ENCODE peak calls at places on chromosomes 11 and 22, in nine cellular contexts. One of them, this sample, is unnamed.
A peak's percentile ranks its signal among the peaks of the same experiment; 100 is the strongest.

GRCh38 chr11:3939651-3940190 is 84.3 kb downstream of the STIM1 start:
- DNase-seq in GM23248: peak; percentile 68
- DNase-seq in retinal pigment epithelial cell: no peak
- DNase-seq in A549: no peak
- DNase-seq in hepatocyte: no peak
- DNase-seq in thoracic aorta: no peak
- DNase-seq in aorta: no peak
- DNase-seq in SJCRH30: no peak
- DNase-seq in Peyer's patch: no peak
- DNase-seq in this sample: no peak

GRCh38 chr11:41872458-41872857 is 413.0 kb upstream of the LRRC4C start:
- DNase-seq in retinal pigment epithelial cell: no peak
- DNase-seq in thoracic aorta: no peak
- DNase-seq in Peyer's patch: no peak
- DNase-seq in SJCRH30: peak; percentile 11
- DNase-seq in aorta: no peak
- DNase-seq in A549: no peak
- DNase-seq in hepatocyte: no peak
- DNase-seq in GM23248: no peak
- DNase-seq in this sample: no peak

GRCh38 chr11:128619540-128620305 is 32.4 kb upstream of the ETS1 start:
- DNase-seq in GM23248: no peak
- DNase-seq in thoracic aorta: no peak
- DNase-seq in aorta: no peak
- DNase-seq in retinal pigment epithelial cell: no peak
- DNase-seq in hepatocyte: no peak
- DNase-seq in SJCRH30: no peak
- DNase-seq in Peyer's patch: no peak
- DNase-seq in A549: no peak
- DNase-seq in this sample: no peak

GRCh38 chr11:116694017-116694725 is 78.6 kb downstream of the BUD13 start:
- DNase-seq in aorta: no peak
- DNase-seq in thoracic aorta: no peak
- DNase-seq in retinal pigment epithelial cell: no peak
- DNase-seq in Peyer's patch: no peak
- DNase-seq in GM23248: no peak
- DNase-seq in A549: no peak
- DNase-seq in hepatocyte: no peak
- DNase-seq in SJCRH30: no peak
- DNase-seq in this sample: no peak

GRCh38 chr11:90134420-90135003 is at the start of gene NAALAD2:
- DNase-seq in SJCRH30: no peak
- DNase-seq in Peyer's patch: no peak
- DNase-seq in thoracic aorta: no peak
- DNase-seq in aorta: peak; percentile 51
- DNase-seq in retinal pigment epithelial cell: peak; percentile 15
- DNase-seq in GM23248: peak; percentile 66
- DNase-seq in A549: peak; percentile 5
- DNase-seq in hepatocyte: peak; percentile 88
- DNase-seq in this sample: peak; percentile 80

GRCh38 chr11:70755410-70756158 is 357.3 kb downstream of the CTTN start:
- DNase-seq in Peyer's patch: peak; percentile 24
- DNase-seq in GM23248: peak; percentile 80
- DNase-seq in aorta: peak; percentile 73
- DNase-seq in retinal pigment epithelial cell: peak; percentile 7
- DNase-seq in thoracic aorta: peak; percentile 4
- DNase-seq in hepatocyte: peak; percentile 86
- DNase-seq in A549: peak; percentile 75
- DNase-seq in SJCRH30: peak; percentile 73
- DNase-seq in this sample: peak; percentile 83

GRCh38 chr22:43526951-43527350 is 115.1 kb downstream of the MPPED1 start:
- DNase-seq in SJCRH30: no peak
- DNase-seq in hepatocyte: no peak
- DNase-seq in aorta: no peak
- DNase-seq in A549: no peak
- DNase-seq in GM23248: no peak
- DNase-seq in retinal pigment epithelial cell: no peak
- DNase-seq in Peyer's patch: no peak
- DNase-seq in thoracic aorta: no peak
- DNase-seq in this sample: no peak

GRCh38 chr11:65903068-65903481 is 2.9 kb upstream of the FOSL1 start:
- DNase-seq in thoracic aorta: no peak
- DNase-seq in aorta: no peak
- DNase-seq in hepatocyte: peak; percentile 69
- DNase-seq in SJCRH30: peak; percentile 69
- DNase-seq in Peyer's patch: no peak
- DNase-seq in GM23248: peak; percentile 95
- DNase-seq in A549: peak; percentile 90
- DNase-seq in retinal pigment epithelial cell: no peak
- DNase-seq in this sample: no peak

GRCh38 chr11:119405986-119406385 is 17.0 kb downstream of the THY1 start:
- DNase-seq in A549: no peak
- DNase-seq in hepatocyte: no peak
- DNase-seq in thoracic aorta: no peak
- DNase-seq in GM23248: peak; percentile 52
- DNase-seq in retinal pigment epithelial cell: no peak
- DNase-seq in Peyer's patch: no peak
- DNase-seq in aorta: no peak
- DNase-seq in SJCRH30: no peak
- DNase-seq in this sample: no peak

GRCh38 chr11:132080121-132080520 is 709.7 kb downstream of the NTM start:
- DNase-seq in A549: no peak
- DNase-seq in SJCRH30: no peak
- DNase-seq in thoracic aorta: no peak
- DNase-seq in GM23248: peak; percentile 54
- DNase-seq in Peyer's patch: no peak
- DNase-seq in aorta: no peak
- DNase-seq in hepatocyte: no peak
- DNase-seq in retinal pigment epithelial cell: no peak
- DNase-seq in this sample: no peak

GRCh38 chr11:124839051-124839971 is 25.9 kb upstream of the ROBO3 start:
- DNase-seq in SJCRH30: peak; percentile 28
- DNase-seq in aorta: no peak
- DNase-seq in Peyer's patch: no peak
- DNase-seq in thoracic aorta: no peak
- DNase-seq in hepatocyte: peak; percentile 23
- DNase-seq in retinal pigment epithelial cell: no peak
- DNase-seq in GM23248: peak; percentile 54
- DNase-seq in A549: no peak
- DNase-seq in this sample: peak; percentile 54

GRCh38 chr22:37278261-37278660 is 4.0 kb upstream of the CYTH4 start:
- DNase-seq in aorta: no peak
- DNase-seq in SJCRH30: no peak
- DNase-seq in hepatocyte: no peak
- DNase-seq in A549: no peak
- DNase-seq in GM23248: no peak
- DNase-seq in thoracic aorta: no peak
- DNase-seq in retinal pigment epithelial cell: no peak
- DNase-seq in Peyer's patch: no peak
- DNase-seq in this sample: no peak

GRCh38 chr11:66002648-66003225 is 434 bp downstream of the BANF1 start:
- DNase-seq in retinal pigment epithelial cell: no peak
- DNase-seq in hepatocyte: no peak
- DNase-seq in SJCRH30: peak; percentile 59
- DNase-seq in GM23248: peak; percentile 70
- DNase-seq in aorta: no peak
- DNase-seq in Peyer's patch: no peak
- DNase-seq in thoracic aorta: no peak
- DNase-seq in A549: peak; percentile 52
- DNase-seq in this sample: no peak

GRCh38 chr11:27158763-27159679 is 118.4 kb downstream of the BBOX1 start:
- DNase-seq in A549: peak; percentile 84
- DNase-seq in Peyer's patch: no peak
- DNase-seq in SJCRH30: peak; percentile 82
- DNase-seq in GM23248: peak; percentile 92
- DNase-seq in hepatocyte: peak; percentile 85
- DNase-seq in retinal pigment epithelial cell: peak; percentile 47
- DNase-seq in aorta: peak; percentile 52
- DNase-seq in thoracic aorta: peak; percentile 23
- DNase-seq in this sample: peak; percentile 67

GRCh38 chr11:20821046-20821445 is 151.7 kb downstream of the NELL1 start:
- DNase-seq in thoracic aorta: no peak
- DNase-seq in aorta: no peak
- DNase-seq in SJCRH30: no peak
- DNase-seq in GM23248: no peak
- DNase-seq in hepatocyte: no peak
- DNase-seq in retinal pigment epithelial cell: no peak
- DNase-seq in A549: no peak
- DNase-seq in Peyer's patch: no peak
- DNase-seq in this sample: no peak

GRCh38 chr11:127105578-127105977 is 105.0 kb upstream of the KIRREL3 start:
- DNase-seq in Peyer's patch: no peak
- DNase-seq in A549: no peak
- DNase-seq in retinal pigment epithelial cell: no peak
- DNase-seq in aorta: no peak
- DNase-seq in thoracic aorta: no peak
- DNase-seq in SJCRH30: no peak
- DNase-seq in hepatocyte: no peak
- DNase-seq in GM23248: no peak
- DNase-seq in this sample: no peak

DNA sequence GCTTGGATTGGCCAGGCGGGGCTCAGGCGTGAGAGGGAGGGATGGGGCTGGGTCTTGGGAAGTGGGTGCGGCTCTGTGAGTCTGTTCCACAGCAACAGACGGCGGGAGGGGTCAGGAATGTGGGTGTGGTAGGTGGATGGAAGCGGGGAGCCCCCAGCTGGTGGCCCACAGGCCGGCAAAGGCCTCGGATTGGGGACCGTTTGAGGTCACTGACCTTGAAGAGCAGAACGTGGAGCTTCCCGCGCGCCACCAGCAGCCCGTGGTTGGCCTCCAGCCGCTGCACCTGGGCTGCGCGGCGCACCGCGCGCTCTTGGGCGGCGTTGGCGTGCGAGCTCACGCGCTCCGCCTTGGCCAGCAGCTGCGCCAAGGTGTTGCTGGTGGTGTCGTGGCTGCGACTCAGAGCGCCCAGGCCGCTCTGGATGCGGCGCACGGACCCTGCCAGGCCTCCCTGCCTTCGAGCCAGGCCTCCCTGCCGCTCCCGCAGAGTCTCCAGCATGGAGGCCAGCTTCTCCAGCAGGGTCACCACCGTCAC is 356 bp downstream of the CAVIN3 start:
- DNase-seq in hepatocyte: peak; percentile 88
- DNase-seq in A549: peak; percentile 82
- DNase-seq in SJCRH30: no peak
- DNase-seq in Peyer's patch: peak; percentile 35
- DNase-seq in retinal pigment epithelial cell: no peak
- DNase-seq in aorta: peak; percentile 96
- DNase-seq in thoracic aorta: peak; percentile 86
- DNase-seq in GM23248: peak; percentile 99
- DNase-seq in this sample: no peak
- H3K4me3 ChIP-seq in hepatocyte: peak overlapping the region; percentile 12
- H3K4me3 ChIP-seq in A549: peak overlapping the region; percentile 54
- H3K4me3 ChIP-seq in SJCRH30: no peak overlapping the region
- H3K4me3 ChIP-seq in Peyer's patch: peak overlapping the region; percentile 59
- H3K4me3 ChIP-seq in retinal pigment epithelial cell: peak overlapping the region; percentile 47
- H3K4me3 ChIP-seq in aorta: peak overlapping the region; percentile 58
- H3K4me3 ChIP-seq in thoracic aorta: peak overlapping the region; percentile 89
- H3K4me3 ChIP-seq in GM23248: peak overlapping the region; percentile 89
- H3K4me3 ChIP-seq in this sample: no peak overlapping the region

GRCh38 chr11:94835571-94835970 is 67.4 kb downstream of the AMOTL1 start:
- DNase-seq in A549: no peak
- DNase-seq in thoracic aorta: no peak
- DNase-seq in hepatocyte: no peak
- DNase-seq in SJCRH30: no peak
- DNase-seq in aorta: no peak
- DNase-seq in Peyer's patch: no peak
- DNase-seq in GM23248: peak; percentile 59
- DNase-seq in retinal pigment epithelial cell: no peak
- DNase-seq in this sample: no peak
- H3K4me3 ChIP-seq in A549: no peak overlapping the region
- H3K4me3 ChIP-seq in thoracic aorta: no peak overlapping the region
- H3K4me3 ChIP-seq in hepatocyte: no peak overlapping the region
- H3K4me3 ChIP-seq in SJCRH30: no peak overlapping the region
- H3K4me3 ChIP-seq in aorta: no peak overlapping the region
- H3K4me3 ChIP-seq in Peyer's patch: no peak overlapping the region
- H3K4me3 ChIP-seq in GM23248: no peak overlapping the region
- H3K4me3 ChIP-seq in retinal pigment epithelial cell: no peak overlapping the region
- H3K4me3 ChIP-seq in this sample: no peak overlapping the region

DNA sequence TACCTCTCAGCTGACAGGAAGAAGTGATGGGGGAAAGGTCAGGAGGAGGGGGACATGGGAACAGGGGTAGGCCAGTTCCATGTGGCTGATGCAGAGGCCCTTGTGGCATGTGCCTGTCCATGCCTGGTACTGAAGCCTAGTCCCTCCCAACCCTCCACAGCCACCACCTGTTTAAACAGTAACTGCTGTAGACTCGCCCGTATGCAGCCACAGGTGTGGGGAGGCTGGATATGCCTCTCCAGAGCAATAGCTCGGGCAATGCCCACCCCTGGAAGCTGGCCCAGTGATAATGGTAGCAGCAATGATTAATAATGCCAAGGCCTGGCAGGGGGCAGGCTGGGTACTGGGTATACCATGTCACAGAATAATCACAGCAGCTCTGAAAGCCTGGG is 2.3 kb downstream of the SMTN start:
- DNase-seq in aorta: peak; percentile 54
- DNase-seq in A549: no peak
- DNase-seq in SJCRH30: no peak
- DNase-seq in thoracic aorta: no peak
- DNase-seq in hepatocyte: no peak
- DNase-seq in Peyer's patch: no peak
- DNase-seq in GM23248: no peak
- DNase-seq in retinal pigment epithelial cell: no peak
- DNase-seq in this sample: no peak
- H3K4me3 ChIP-seq in aorta: peak overlapping the region; percentile 89
- H3K4me3 ChIP-seq in A549: no peak overlapping the region
- H3K4me3 ChIP-seq in SJCRH30: no peak overlapping the region
- H3K4me3 ChIP-seq in thoracic aorta: peak overlapping the region; percentile 76
- H3K4me3 ChIP-seq in hepatocyte: no peak overlapping the region
- H3K4me3 ChIP-seq in Peyer's patch: peak overlapping the region; percentile 85
- H3K4me3 ChIP-seq in GM23248: peak overlapping the region; percentile 93
- H3K4me3 ChIP-seq in retinal pigment epithelial cell: no peak overlapping the region
- H3K4me3 ChIP-seq in this sample: peak overlapping the region; percentile 76

DNA sequence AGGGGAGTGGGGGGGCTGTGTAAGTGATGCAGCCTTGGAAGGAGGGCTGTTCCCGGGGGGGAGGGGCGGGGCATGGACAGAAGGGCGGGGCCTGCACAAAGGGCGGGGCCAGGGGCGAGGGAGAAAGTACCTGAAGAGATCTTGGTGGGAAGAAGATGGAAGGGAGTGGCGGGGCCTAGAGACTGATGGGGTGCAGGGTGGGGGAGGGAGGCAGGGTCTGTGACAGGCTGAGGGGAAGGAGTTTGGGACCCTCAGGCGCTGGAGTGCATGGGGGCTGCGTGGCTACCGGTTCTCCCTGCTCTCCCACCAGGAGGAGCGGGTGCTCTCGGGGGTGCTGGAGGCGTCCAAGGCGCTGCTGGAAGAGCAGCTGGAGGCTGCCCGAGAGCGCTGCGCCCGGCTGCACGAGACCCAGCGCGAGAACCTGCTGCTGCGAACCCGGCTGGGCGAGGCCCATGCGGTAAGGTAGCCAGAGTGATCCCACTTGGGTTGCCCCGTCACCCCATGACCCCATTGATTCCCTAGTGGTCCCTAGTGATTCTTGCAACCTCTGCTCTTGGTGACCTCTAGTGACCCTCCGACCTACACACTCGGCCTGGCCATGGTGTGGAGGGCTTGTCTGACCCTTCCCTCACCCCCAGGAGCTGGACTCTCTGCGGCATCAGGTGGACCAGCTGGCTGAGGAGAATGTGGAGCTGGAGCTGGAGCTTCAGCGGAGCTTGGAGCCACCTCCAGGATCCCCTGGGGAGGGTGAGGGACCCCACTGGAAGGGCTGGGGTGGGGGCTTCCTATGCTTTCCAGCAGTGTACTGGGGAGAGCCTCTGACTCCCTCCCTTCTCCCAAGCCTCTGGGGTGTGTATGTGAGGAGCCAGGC is 3.1 kb downstream of the CCDC88B start:
- DNase-seq in Peyer's patch: peak; percentile 34
- DNase-seq in GM23248: no peak
- DNase-seq in A549: no peak
- DNase-seq in retinal pigment epithelial cell: no peak
- DNase-seq in thoracic aorta: no peak
- DNase-seq in aorta: peak; percentile 50
- DNase-seq in hepatocyte: peak; percentile 2
- DNase-seq in SJCRH30: no peak
- DNase-seq in this sample: no peak
- H3K4me3 ChIP-seq in Peyer's patch: peak overlapping the region; percentile 47
- H3K4me3 ChIP-seq in GM23248: peak overlapping the region; percentile 64
- H3K4me3 ChIP-seq in A549: peak overlapping the region; percentile 38
- H3K4me3 ChIP-seq in retinal pigment epithelial cell: peak overlapping the region; percentile 31
- H3K4me3 ChIP-seq in thoracic aorta: peak overlapping the region; percentile 68
- H3K4me3 ChIP-seq in aorta: no peak overlapping the region
- H3K4me3 ChIP-seq in hepatocyte: no peak overlapping the region
- H3K4me3 ChIP-seq in SJCRH30: no peak overlapping the region
- H3K4me3 ChIP-seq in this sample: peak overlapping the region; percentile 26